ENCODE peak calls at places on chromosomes 13 and 19, in ten cellular contexts. H is tibial artery; Z is stimulated activated CD8-positive, alpha-beta memory T cell treated with anti-CD3 and anti-CD28 coated beads, Interleukin-12 subunit alpha, Interleukin-12 subunit beta, amount 100 ng/mL, for 4 hours; M is naive thymus-derived CD8-positive, alpha-beta T cell; J is cardiac muscle cell; U is cardiac fibroblast; K is H9; W is activated CD8-positive, alpha-beta T cell treated with anti-CD3 and anti-CD28 coated beads for 36 hours; N is H54; E is activated naive CD8-positive, alpha-beta T cell treated with anti-CD3 and anti-CD28 coated beads, Interleukin-2, amount 50 U/mL, for 16 hours. Y is an unnamed sample.
A peak's percentile ranks its signal among the peaks of the same experiment; 100 is the strongest.

GRCh38 chr19:50983625-50984292 is at the start of gene KLK7:
- DNase-seq in J (no peak), E (no peak), N (no peak), M (no peak), K (no peak), H (no peak), W (peak; percentile 8), Z (no peak), U (no peak), Y (no peak)

GRCh38 chr19:51114087-51114714 is 6.0 kb upstream of the CTU1 start:
- DNase-seq in U (no peak), H (no peak), K (no peak), N (no peak), J (no peak), W (peak; percentile 30), Z (no peak), E (no peak), M (no peak), Y (no peak)

GRCh38 chr19:29415507-29415906 is 110.3 kb upstream of the VSTM2B start:
- DNase-seq in J (no peak), N (no peak), H (no peak), W (no peak), M (no peak), E (no peak), U (no peak), Z (no peak), K (peak; percentile 75), Y (no peak)

GRCh38 chr13:28337196-28338045 is 157.5 kb downstream of the FLT1 start:
- DNase-seq in E (no peak), H (no peak), N (no peak), U (peak; percentile 83), M (no peak), Z (no peak), J (peak; percentile 76), W (no peak), K (no peak), Y (no peak)

GRCh38 chr19:407501-408440 is 1.2 kb downstream of the C2CD4C start:
- DNase-seq in K (peak; percentile 36), Z (no peak), H (no peak), J (no peak), W (no peak), U (no peak), N (no peak), M (peak; percentile 59), E (no peak), Y (peak; percentile 33)

GRCh38 chr19:1275976-1276619 is 768 bp downstream of the FAM174C start:
- DNase-seq in M (no peak), K (no peak), Z (no peak), E (no peak), H (no peak), W (no peak), J (no peak), U (no peak), N (no peak), Y (no peak)

GRCh38 chr13:113149711-113150544 is 8.5 kb upstream of the PROZ start:
- DNase-seq in U (no peak), E (no peak), Z (no peak), K (peak; percentile 22), N (no peak), W (no peak), J (no peak), M (no peak), H (no peak), Y (no peak)

GRCh38 chr13:33111414-33112110 is 95.3 kb downstream of the KL start:
- DNase-seq in N (no peak), J (peak; percentile 65), K (no peak), W (no peak), E (no peak), U (no peak), H (no peak), M (no peak), Z (no peak), Y (no peak)

GRCh38 chr19:14978377-14978776 is 1.3 kb downstream of the SLC1A6 start:
- DNase-seq in N (no peak), U (no peak), M (no peak), K (no peak), Z (no peak), H (no peak), J (no peak), W (no peak), E (no peak), Y (no peak)

GRCh38 chr19:40216013-40216776 is 2.0 kb downstream of the TTC9B start:
- DNase-seq in E (no peak), W (no peak), K (no peak), U (no peak), Z (no peak), J (no peak), M (no peak), N (no peak), H (no peak), Y (no peak)

GRCh38 chr13:46146898-46147297 is 35.1 kb downstream of the LCP1 start:
- DNase-seq in Z (no peak), N (no peak), E (no peak), M (no peak), J (peak; percentile 42), W (no peak), U (peak; percentile 19), K (peak; percentile 51), H (no peak), Y (no peak)

GRCh38 chr13:33276581-33276980 is 9.0 kb downstream of the STARD13 start:
- DNase-seq in K (no peak), M (no peak), W (no peak), H (no peak), U (peak; percentile 80), Z (no peak), N (no peak), J (peak; percentile 69), E (no peak), Y (no peak)

GRCh38 chr19:11538232-11539036 is at the start of gene CNN1:
- DNase-seq in E (no peak), J (peak; percentile 84), K (peak; percentile 88), U (peak; percentile 54), W (peak; percentile 28), Z (no peak), H (peak; percentile 96), M (no peak), N (no peak), Y (peak; percentile 26)

GRCh38 chr13:30805603-30806011 is 70.3 kb downstream of the ALOX5AP start:
- DNase-seq in M (no peak), K (no peak), N (no peak), J (peak; percentile 84), Z (no peak), E (no peak), H (no peak), U (peak; percentile 78), W (no peak), Y (peak; percentile 39)

GRCh38 chr13:112256716-112257497 is 119.2 kb upstream of the SPACA7 start:
- DNase-seq in J (no peak), N (no peak), Z (no peak), W (no peak), M (no peak), U (no peak), K (no peak), E (no peak), H (no peak), Y (no peak)

GRCh38 chr13:112603641-112604220 is 15.8 kb upstream of the TUBGCP3 start:
- DNase-seq in U (peak; percentile 63), W (no peak), M (no peak), J (peak; percentile 70), N (no peak), Z (no peak), K (no peak), E (no peak), H (no peak), Y (no peak)

GRCh38 chr13:48954086-48954485 is 21.6 kb upstream of the FNDC3A start:
- DNase-seq in Z (no peak), E (no peak), K (no peak), W (no peak), U (peak; percentile 24), N (no peak), H (no peak), J (peak; percentile 41), M (no peak), Y (no peak)

GRCh38 chr13:97250560-97250959 is 28.4 kb downstream of the MBNL2 start:
- DNase-seq in J (no peak), E (no peak), K (no peak), M (no peak), W (no peak), Z (no peak), N (no peak), U (peak; percentile 46), H (no peak), Y (no peak)

GRCh38 chr19:58033741-58034475 is at the start of gene ZSCAN1:
- DNase-seq in U (peak; percentile 79), H (peak; percentile 75), M (peak; percentile 89), N (no peak), J (peak; percentile 91), E (no peak), Z (peak; percentile 7), K (peak; percentile 95), W (peak; percentile 65), Y (peak; percentile 98)

GRCh38 chr19:6482343-6482686 is 728 bp upstream of the DENND1C start:
- DNase-seq in N (no peak), M (no peak), U (no peak), J (no peak), W (peak; percentile 38), E (no peak), Z (no peak), K (no peak), H (no peak), Y (no peak)

GRCh38 chr19:29263305-29264080 is 50.5 kb upstream of the UQCRFS1 start:
- DNase-seq in H (no peak), K (peak; percentile 68), M (no peak), U (peak; percentile 47), E (no peak), W (peak; percentile 68), J (peak; percentile 51), Z (peak; percentile 22), N (peak; percentile 43), Y (peak; percentile 88)

GRCh38 chr19:23706657-23707056 is 19.6 kb upstream of the ZNF675 start:
- DNase-seq in K (no peak), M (no peak), H (no peak), W (no peak), J (no peak), E (no peak), U (no peak), Z (no peak), N (no peak), Y (no peak)

GRCh38 chr19:48966541-48967345 is 1.6 kb downstream of the FTL start:
- DNase-seq in Z (no peak), J (peak; percentile 34), W (no peak), U (peak; percentile 43), K (no peak), H (no peak), M (no peak), N (no peak), E (no peak), Y (no peak)

GRCh38 chr19:15836345-15836594 is 20.8 kb upstream of the OR10H1 start:
- DNase-seq in N (peak; percentile 21), E (no peak), W (no peak), M (no peak), H (no peak), Z (no peak), U (peak; percentile 10), J (no peak), K (no peak), Y (no peak)

GRCh38 chr19:19528721-19529490 is at the start of gene YJEFN3:
- DNase-seq in H (no peak), K (peak; percentile 91), N (no peak), W (no peak), M (no peak), U (no peak), E (no peak), J (peak; percentile 58), Z (no peak), Y (peak; percentile 75)

GRCh38 chr19:50427997-50428425 is 4.7 kb upstream of the MYBPC2 start:
- DNase-seq in K (peak; percentile 85), H (peak; percentile 90), U (peak; percentile 93), J (peak; percentile 93), N (no peak), W (no peak), E (no peak), Z (no peak), M (peak; percentile 70), Y (peak; percentile 82)

GRCh38 chr19:1181606-1182005 is 7.5 kb upstream of the SBNO2 start:
- DNase-seq in E (no peak), H (no peak), N (no peak), J (no peak), Z (no peak), U (no peak), W (no peak), M (no peak), K (no peak), Y (no peak)

GRCh38 chr19:32372726-32373613 is 27.6 kb downstream of the ZNF507 start:
- DNase-seq in W (no peak), J (no peak), E (no peak), Z (no peak), K (no peak), U (peak; percentile 45), N (no peak), H (no peak), M (no peak), Y (no peak)